ENCODE peak calls at places on chromosomes 16 and 17, in five cellular contexts. A is right lobe of liver, P is GM23338, W is gastrocnemius medialis, S is bronchial epithelial cell. X is an unnamed sample.

GRCh38 chr16:75203106-75203505 is 3.9 kb downstream of the CTRB2 start:
- DNase-seq in A (no peak), P (no peak), W (peak; percentile 41), S (no peak), X (no peak)

GRCh38 chr17:6576038-6576437 is 19.7 kb upstream of the PITPNM3 start:
- DNase-seq in A (no peak), P (no peak), W (no peak), S (no peak), X (no peak)

GRCh38 chr17:8235676-8236075 is 12.2 kb downstream of the CTC1 start:
- DNase-seq in A (no peak), P (no peak), W (no peak), S (no peak), X (no peak)

GRCh38 chr16:17346774-17347569 is 123.8 kb downstream of the XYLT1 start:
- DNase-seq in A (no peak), P (no peak), W (no peak), S (no peak), X (no peak)

GRCh38 chr16:65547799-65548446 is 426.1 kb upstream of the CDH11 start:
- DNase-seq in A (no peak), P (peak; percentile 19), W (no peak), S (peak; percentile 63), X (no peak)

GRCh38 chr16:74718741-74719610 is 18.3 kb upstream of the MLKL start:
- DNase-seq in A (no peak), P (no peak), W (no peak), S (no peak), X (no peak)

GRCh38 chr17:40903129-40903847 is 18.2 kb upstream of the KRT20 start:
- DNase-seq in A (no peak), P (no peak), W (no peak), S (peak; percentile 94), X (no peak)

GRCh38 chr17:45792995-45793755 is 9.1 kb downstream of the CRHR1 start:
- DNase-seq in A (no peak), P (no peak), W (no peak), S (no peak), X (no peak)

GRCh38 chr17:2239882-2240430 is 63.6 kb downstream of the SMG6 start:
- DNase-seq in A (no peak), P (no peak), W (peak; percentile 83), S (peak; percentile 90), X (peak; percentile 55)

GRCh38 chr17:83159204-83160049 is 80.0 kb downstream of the METRNL start:
- DNase-seq in A (no peak), P (no peak), W (no peak), S (no peak), X (no peak)

GRCh38 chr17:72393553-72393952 is 272.7 kb downstream of the SOX9 start:
- DNase-seq in A (no peak), P (no peak), W (no peak), S (peak; percentile 87), X (no peak)

GRCh38 chr16:48574148-48574547 is 35.8 kb downstream of the N4BP1 start:
- DNase-seq in A (no peak), P (no peak), W (no peak), S (peak; percentile 27), X (no peak)

GRCh38 chr17:57067162-57067561 is 17.9 kb upstream of the AKAP1 start:
- DNase-seq in A (no peak), P (no peak), W (no peak), S (no peak), X (no peak)

GRCh38 chr17:78038748-78039288 is 80.3 kb downstream of the TNRC6C start:
- DNase-seq in A (no peak), P (no peak), W (no peak), S (peak; percentile 83), X (no peak)

GRCh38 chr16:21646721-21647561 is 5.5 kb downstream of the IGSF6 start:
- DNase-seq in A (no peak), P (no peak), W (no peak), S (peak; percentile 73), X (no peak)

GRCh38 chr17:79793924-79794304 is 3.0 kb downstream of the CBX8 start:
- DNase-seq in A (no peak), P (peak; percentile 85), W (no peak), S (no peak), X (no peak)

GRCh38 chr17:79042421-79043190 is 18.6 kb downstream of the C1QTNF1 start:
- DNase-seq in A (no peak), P (peak; percentile 88), W (peak; percentile 42), S (peak; percentile 55), X (no peak)

GRCh38 chr17:10117581-10118001 is 80.8 kb downstream of the GAS7 start:
- DNase-seq in A (no peak), P (peak; percentile 29), W (no peak), S (no peak), X (no peak)

GRCh38 chr17:64146418-64147109 is 16.6 kb upstream of the ERN1 start:
- DNase-seq in A (peak; percentile 69), P (peak; percentile 57), W (peak; percentile 59), S (peak; percentile 87), X (no peak)

GRCh38 chr16:51337662-51338061 is 186.6 kb upstream of the SALL1 start:
- DNase-seq in A (no peak), P (peak; percentile 67), W (no peak), S (no peak), X (no peak)

GRCh38 chr17:82962163-82962720 is 117.2 kb upstream of the METRNL start:
- DNase-seq in A (peak; percentile 45), P (no peak), W (no peak), S (no peak), X (no peak)

GRCh38 chr16:87496101-87496801 is 3.4 kb upstream of the ZCCHC14 start:
- DNase-seq in A (no peak), P (no peak), W (no peak), S (no peak), X (no peak)

DNA sequence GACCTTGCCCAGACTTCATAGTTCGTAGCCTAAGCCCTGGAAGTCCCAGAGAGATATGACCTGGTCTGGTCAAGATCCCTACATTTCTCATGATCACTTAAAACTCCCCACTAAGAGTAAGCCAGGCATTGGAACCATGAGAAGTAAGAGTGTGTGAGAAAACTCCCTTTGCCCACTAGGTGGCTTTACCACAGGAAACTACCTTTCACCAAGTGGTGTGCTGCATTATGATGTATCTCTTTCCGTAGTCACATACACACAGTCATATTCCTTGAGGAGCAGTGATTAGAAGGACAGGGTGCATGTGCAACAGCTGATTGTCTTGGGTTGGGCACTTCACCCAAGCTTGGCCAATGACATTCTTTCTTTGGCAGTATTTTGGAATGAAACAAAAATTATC is 639.3 kb downstream of the KCNJ2 start:
- DNase-seq in A (no peak), P (peak; percentile 59), W (no peak), S (peak; percentile 36), X (no peak)
- TF ChIP-seq CTCF in A (peak; percentile 43), P (peak; percentile 68), W (no peak), S (peak; percentile 64), X (no peak)

GRCh38 chr17:39092672-39093250 is 58.7 kb downstream of the PLXDC1 start:
- DNase-seq in A (no peak), P (no peak), W (no peak), S (no peak), X (no peak)
- TF ChIP-seq CTCF in A (no peak), P (no peak), W (no peak), S (no peak), X (no peak)

GRCh38 chr16:1786242-1787055 is 3.7 kb downstream of the NUBP2 start:
- DNase-seq in A (peak; percentile 46), P (no peak), W (no peak), S (no peak), X (no peak)
- TF ChIP-seq CTCF in A (no peak), P (peak; percentile 16), W (no peak), S (no peak), X (no peak)

GRCh38 chr16:10983175-10983558 is 38.8 kb downstream of the CLEC16A start:
- DNase-seq in A (no peak), P (no peak), W (no peak), S (no peak), X (no peak)
- TF ChIP-seq CTCF in A (no peak), P (peak; percentile 12), W (no peak), S (peak; percentile 33), X (no peak)

DNA sequence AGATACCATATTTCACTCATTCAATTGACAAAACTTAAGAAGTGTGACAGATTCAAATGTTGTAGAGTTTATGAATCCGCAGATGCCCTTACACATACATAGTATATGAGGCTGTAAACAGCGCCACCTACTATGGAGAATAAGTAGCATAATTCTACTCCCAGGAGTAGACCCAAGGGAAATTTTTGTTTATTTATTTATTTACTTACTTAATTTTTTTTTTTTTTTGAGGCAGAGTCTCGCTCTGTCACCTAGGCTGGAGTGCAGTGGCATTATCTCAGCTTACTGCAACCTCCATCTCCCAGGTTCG is 35.5 kb downstream of the GAN start:
- DNase-seq in A (no peak), P (no peak), W (no peak), S (peak; percentile 35), X (no peak)
- TF ChIP-seq CTCF in A (no peak), P (peak; percentile 25), W (no peak), S (peak; percentile 16), X (no peak)

GRCh38 chr17:76123127-76123499 is 17.9 kb downstream of the FOXJ1 start:
- DNase-seq in A (no peak), P (no peak), W (no peak), S (no peak), X (no peak)

GRCh38 chr17:76120658-76121008 is 17.0 kb upstream of the EXOC7 start:
- DNase-seq in A (no peak), P (no peak), W (no peak), S (no peak), X (no peak)

GRCh38 chr17:76121932-76122383 is 18.4 kb upstream of the EXOC7 start:
- DNase-seq in A (no peak), P (peak; percentile 72), W (no peak), S (no peak), X (no peak)

GRCh38 chr17:76123749-76124581 is 17.1 kb downstream of the FOXJ1 start:
- DNase-seq in A (no peak), P (no peak), W (no peak), S (no peak), X (no peak)

GRCh38 chr17:76122411-76123126 is 18.5 kb downstream of the FOXJ1 start:
- DNase-seq in A (no peak), P (no peak), W (no peak), S (no peak), X (no peak)
- TF ChIP-seq CTCF in A (no peak), P (no peak), W (no peak), S (no peak), X (no peak)